ENCODE peak calls at places on chromosomes 11 and 22, in seven cellular contexts. P is uterus, O is AG10803, K is bronchial epithelial cell, X is astrocyte of the spinal cord, S is Panc1, F is MM.1S. U is an unnamed sample.

GRCh38 chr22:36663581-36663980 is 40.0 kb downstream of the CACNG2 start:
- DNase-seq in O (no peak), X (no peak), P (no peak), K (no peak), S (no peak), F (no peak), U (no peak)

GRCh38 chr11:117160826-117161225 is 16.7 kb downstream of the PAFAH1B2 start:
- DNase-seq in X (no peak), F (no peak), K (no peak), P (no peak), S (no peak), O (no peak), U (no peak)

GRCh38 chr11:104594228-104594958 is 303.9 kb downstream of the CASP12 start:
- DNase-seq in K (peak), S (no peak), P (no peak), X (peak), F (no peak), O (no peak), U (no peak)

GRCh38 chr11:69682681-69683326 is 7.7 kb upstream of the LTO1 start:
- DNase-seq in S (no peak), F (no peak), O (no peak), K (no peak), P (no peak), X (no peak), U (no peak)

GRCh38 chr22:34588893-34589545 is 476.9 kb upstream of the ISX start:
- DNase-seq in S (no peak), P (no peak), F (no peak), X (no peak), O (no peak), K (no peak), U (no peak)

GRCh38 chr11:65417221-65417701 is 5.3 kb upstream of the NEAT1 start:
- DNase-seq in K (no peak), X (no peak), P (peak), O (peak), F (no peak), S (no peak), U (peak)

GRCh38 chr22:20117656-20118571 is 888 bp upstream of the TRMT2A start:
- DNase-seq in X (no peak), S (no peak), O (peak), K (peak), P (no peak), F (peak), U (peak)

GRCh38 chr11:86335131-86335768 is 33.2 kb downstream of the HIKESHI start:
- DNase-seq in S (no peak), K (peak), O (no peak), F (no peak), X (no peak), P (no peak), U (no peak)

GRCh38 chr11:76179147-76179546 is 27.2 kb downstream of the WNT11 start:
- DNase-seq in O (no peak), S (no peak), F (no peak), K (no peak), P (no peak), X (no peak), U (no peak)

GRCh38 chr22:27063381-27063780 is 406.0 kb downstream of the MIAT start:
- DNase-seq in K (no peak), O (peak), S (no peak), P (no peak), F (no peak), X (no peak), U (no peak)

GRCh38 chr11:118533769-118534729 is 3.1 kb downstream of the TMEM25 start:
- DNase-seq in K (no peak), S (no peak), P (no peak), X (no peak), F (no peak), O (no peak), U (no peak)

GRCh38 chr11:69868003-69868865 is 49.0 kb upstream of the FGF3 start:
- DNase-seq in X (no peak), O (no peak), F (no peak), S (no peak), K (no peak), P (no peak), U (no peak)

GRCh38 chr11:69155302-69156198 is at the start of gene SMIM38:
- DNase-seq in K (no peak), S (no peak), F (no peak), P (no peak), X (no peak), O (no peak), U (no peak)

GRCh38 chr11:13956988-13957387 is 5.5 kb upstream of the SPON1 start:
- DNase-seq in O (no peak), P (no peak), K (no peak), F (no peak), S (no peak), X (no peak), U (no peak)

GRCh38 chr11:85277693-85278092 is 349.5 kb downstream of the DLG2 start:
- DNase-seq in O (no peak), S (no peak), K (no peak), P (no peak), X (no peak), F (no peak), U (no peak)

GRCh38 chr11:10349806-10350205 is 44.9 kb downstream of the ADM start:
- DNase-seq in X (no peak), S (no peak), F (no peak), O (no peak), K (no peak), P (no peak), U (no peak)

GRCh38 chr11:11620251-11620965 is 1.4 kb downstream of the GALNT18 start:
- DNase-seq in P (peak), F (no peak), S (no peak), O (no peak), K (peak), X (peak), U (no peak)

GRCh38 chr22:41048791-41049717 is 43.3 kb upstream of the EP300 start:
- DNase-seq in X (peak), K (no peak), F (no peak), S (no peak), P (peak), O (peak), U (peak)

GRCh38 chr11:117908959-117909610 is 20.1 kb downstream of the TMPRSS13 start:
- DNase-seq in O (no peak), P (no peak), S (no peak), K (no peak), X (no peak), F (no peak), U (no peak)

GRCh38 chr11:104661901-104662300 is 236.4 kb downstream of the CASP12 start:
- DNase-seq in P (no peak), S (no peak), F (no peak), X (no peak), K (no peak), O (no peak), U (no peak)

GRCh38 chr11:17771841-17772401 is 37.3 kb downstream of the KCNC1 start:
- DNase-seq in O (no peak), P (no peak), K (no peak), F (no peak), S (no peak), X (no peak), U (no peak)

GRCh38 chr11:87870081-87870480 is 305.2 kb downstream of the RAB38 start:
- DNase-seq in S (no peak), P (no peak), X (peak), K (peak), O (no peak), F (no peak), U (no peak)

DNA sequence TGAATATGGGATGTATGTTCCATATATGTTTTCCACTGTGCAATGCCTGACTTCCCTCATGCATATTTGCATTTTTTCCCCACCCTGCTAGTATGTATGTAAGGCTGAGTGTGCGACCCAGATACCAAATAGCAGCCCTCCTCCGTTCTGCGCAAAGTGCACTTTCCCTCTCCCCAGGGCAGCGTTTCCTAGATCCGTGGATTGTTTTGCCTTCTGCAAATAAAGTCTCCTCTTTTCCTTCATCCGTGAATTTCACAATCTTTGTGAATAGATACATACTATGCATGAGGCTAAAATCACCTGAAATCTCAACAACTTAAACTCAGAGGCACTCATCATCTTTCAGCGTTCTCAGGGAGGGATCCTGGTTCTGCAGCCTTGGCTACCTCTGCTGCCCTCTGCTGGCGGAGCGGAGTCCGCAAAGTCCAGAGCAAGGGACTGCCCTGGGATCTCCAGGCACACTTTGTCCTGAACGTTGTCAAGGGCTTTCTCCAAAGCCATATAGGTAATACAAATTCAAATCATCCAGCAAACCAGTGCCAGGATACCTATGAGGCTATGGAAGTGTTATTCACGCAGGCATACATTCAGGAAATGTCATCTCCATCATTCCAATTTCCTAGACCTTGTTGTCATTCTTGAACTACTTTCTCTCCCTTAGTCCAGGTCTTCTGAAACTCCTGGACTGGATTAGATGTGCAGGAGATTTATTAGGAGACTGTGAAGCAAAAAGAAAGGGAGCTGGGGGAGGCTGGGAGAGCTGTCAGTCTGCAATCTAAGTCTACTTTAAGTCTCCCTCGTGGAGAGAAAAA is 53.1 kb downstream of the CNTF start:
- DNase-seq in X (peak), P (peak), O (peak), K (peak), S (no peak), F (peak), U (peak)
- TF ChIP-seq CTCF in X (peak), P (peak), O (peak), K (peak), S (peak), F (peak), U (peak)

DNA sequence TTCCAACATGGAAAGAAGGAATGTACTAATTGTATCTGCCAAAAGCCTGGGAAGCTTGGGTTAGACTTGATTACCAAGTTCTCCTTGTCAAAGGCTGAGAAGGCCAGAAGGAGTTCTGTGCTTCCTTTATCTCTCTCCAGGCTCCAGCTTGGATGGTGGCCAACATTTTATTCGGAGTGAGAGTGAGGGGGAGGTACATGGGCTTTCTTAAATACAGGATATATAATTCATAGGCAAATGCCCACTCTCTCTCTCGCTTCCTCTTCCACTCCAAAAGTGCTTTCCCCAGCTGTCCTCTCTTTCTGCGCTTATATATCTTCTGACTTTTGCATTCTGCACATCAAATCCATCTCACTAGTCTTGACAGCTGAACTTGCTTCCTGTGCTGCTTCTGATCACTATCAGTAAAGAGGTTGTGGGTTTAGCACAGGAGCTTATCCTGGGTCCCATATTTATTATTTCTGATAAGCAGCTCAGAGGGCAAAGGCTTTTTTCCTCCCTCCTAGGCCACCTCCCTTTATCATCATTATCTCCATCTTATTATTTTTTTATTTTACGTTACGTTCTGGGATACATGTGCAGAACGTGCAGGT is 125.4 kb upstream of the ARHGAP20 start:
- DNase-seq in X (no peak), K (no peak), P (no peak), O (no peak), F (no peak), S (no peak), U (no peak)
- H3K4me3 ChIP-seq in X (no peak), K (no peak), P (no peak), O (no peak), F (no peak), S (no peak), U (no peak)

DNA sequence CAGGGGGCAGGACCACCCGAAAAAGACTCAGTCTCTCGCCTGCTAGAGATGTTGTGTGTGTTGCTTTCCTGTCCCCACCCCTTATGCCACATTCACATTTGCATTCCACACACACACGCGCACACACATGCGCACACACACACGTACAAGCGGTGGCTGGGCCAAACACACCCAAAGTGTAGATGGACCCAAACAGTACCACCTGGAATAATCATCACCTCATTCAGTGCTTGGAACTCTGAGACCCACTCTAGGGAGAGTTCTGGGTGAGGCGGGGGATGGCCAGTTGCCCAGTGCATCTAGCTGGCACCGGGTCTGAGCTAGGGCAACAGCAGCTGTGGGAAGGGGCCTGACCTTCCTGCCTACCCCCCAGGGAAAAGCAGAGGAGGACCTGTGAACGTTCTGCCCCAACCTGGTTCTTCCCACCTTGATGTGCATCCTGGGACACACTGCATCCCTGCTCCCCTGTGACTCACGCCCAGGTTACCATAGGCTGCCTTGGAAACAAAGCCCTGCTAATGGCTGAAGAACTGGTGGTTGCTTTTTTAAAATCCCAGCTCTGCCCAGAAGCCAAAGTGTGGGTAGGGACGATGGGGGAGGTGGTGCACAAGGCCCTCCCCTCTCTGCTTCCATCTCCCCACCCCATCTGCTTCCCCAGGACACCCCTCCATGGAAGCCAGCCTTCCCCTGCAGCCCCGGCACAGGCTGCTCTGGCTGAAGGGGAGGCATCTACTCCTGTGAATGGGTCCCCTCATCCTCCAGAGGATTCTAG is 7.9 kb upstream of the C11orf96 start:
- DNase-seq in O (no peak), P (peak), F (no peak), X (no peak), S (no peak), K (no peak), U (no peak)
- TF ChIP-seq CTCF in O (no peak), P (no peak), F (no peak), X (no peak), S (no peak), K (no peak), U (no peak)

GRCh38 chr11:33691051-33691864 is 9.4 kb downstream of the C11orf91 start:
- DNase-seq in O (no peak), F (no peak), K (peak), S (no peak), P (no peak), X (peak), U (no peak)
- H3K4me3 ChIP-seq in O (peak), F (no peak), K (no peak), S (no peak), P (no peak), X (no peak), U (no peak)

DNA sequence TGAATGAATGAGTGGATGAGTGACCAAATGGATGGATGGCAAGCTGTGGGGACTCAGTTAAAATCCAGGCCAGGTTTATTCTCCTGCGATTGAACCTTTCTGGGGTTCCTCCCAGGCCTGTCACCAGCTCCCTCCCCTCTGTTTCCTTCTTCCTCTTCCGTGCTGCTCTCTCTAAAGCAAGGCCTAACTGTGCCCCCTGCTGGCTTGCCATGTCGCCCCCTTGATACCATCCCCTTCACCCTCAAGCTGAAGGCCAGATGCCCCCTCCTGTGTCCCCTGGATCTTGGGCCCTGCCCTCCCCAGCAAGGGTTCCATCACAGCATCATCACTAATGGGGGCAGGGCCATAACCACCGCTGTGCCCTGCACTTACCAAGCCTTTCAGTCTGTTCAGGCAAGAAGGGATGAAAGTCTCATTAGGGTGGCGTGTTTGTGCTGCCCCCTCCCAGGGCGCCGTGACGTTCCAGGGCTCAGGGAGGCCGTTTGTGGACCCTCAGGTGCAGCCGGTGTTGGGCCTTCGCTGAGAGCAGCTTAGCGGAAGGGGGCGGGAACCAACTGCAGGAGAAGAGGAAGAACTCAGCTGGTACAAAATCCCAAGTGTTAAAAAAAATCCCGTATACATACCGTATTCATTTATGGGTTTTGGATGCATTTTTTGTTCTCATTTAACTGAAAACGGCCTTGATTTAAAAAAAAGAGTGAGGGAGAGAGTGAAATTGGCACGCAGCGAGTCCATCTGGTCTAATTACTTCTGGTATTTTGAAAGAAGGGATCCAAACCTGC is 69.9 kb downstream of the MPPED1 start:
- DNase-seq in P (no peak), S (no peak), O (no peak), X (no peak), F (no peak), K (no peak), U (no peak)
- TF ChIP-seq CTCF in P (no peak), S (no peak), O (no peak), X (no peak), F (no peak), K (no peak), U (no peak)

GRCh38 chr11:47916361-47916841 is 64.0 kb upstream of the PTPRJ start:
- DNase-seq in F (no peak), K (no peak), P (peak), S (no peak), O (peak), X (no peak), U (peak)

GRCh38 chr11:47918882-47919495 is 61.4 kb upstream of the PTPRJ start:
- DNase-seq in F (no peak), P (no peak), X (no peak), O (peak), K (peak), S (no peak), U (peak)

GRCh38 chr11:47918370-47918690 is 62.0 kb upstream of the PTPRJ start:
- DNase-seq in S (no peak), F (no peak), X (no peak), O (no peak), P (no peak), K (no peak), U (no peak)

GRCh38 chr11:47915407-47916137 is 64.8 kb upstream of the PTPRJ start:
- DNase-seq in K (no peak), O (no peak), S (no peak), X (no peak), F (no peak), P (peak), U (no peak)

GRCh38 chr11:47917643-47918369 is 62.6 kb upstream of the PTPRJ start:
- DNase-seq in F (no peak), P (peak), O (peak), S (no peak), K (peak), X (peak), U (peak)
- H3K4me3 ChIP-seq in F (no peak), P (no peak), O (peak), S (no peak), K (no peak), X (no peak), U (peak)

GRCh38 chr22:49820984-49821383 is 6.7 kb downstream of the BRD1 start:
- DNase-seq in O (no peak), K (no peak), P (no peak), X (no peak), F (no peak), S (no peak), U (no peak)
- TF ChIP-seq CTCF in O (peak), K (no peak), P (no peak), X (no peak), F (no peak), S (no peak), U (no peak)

DNA sequence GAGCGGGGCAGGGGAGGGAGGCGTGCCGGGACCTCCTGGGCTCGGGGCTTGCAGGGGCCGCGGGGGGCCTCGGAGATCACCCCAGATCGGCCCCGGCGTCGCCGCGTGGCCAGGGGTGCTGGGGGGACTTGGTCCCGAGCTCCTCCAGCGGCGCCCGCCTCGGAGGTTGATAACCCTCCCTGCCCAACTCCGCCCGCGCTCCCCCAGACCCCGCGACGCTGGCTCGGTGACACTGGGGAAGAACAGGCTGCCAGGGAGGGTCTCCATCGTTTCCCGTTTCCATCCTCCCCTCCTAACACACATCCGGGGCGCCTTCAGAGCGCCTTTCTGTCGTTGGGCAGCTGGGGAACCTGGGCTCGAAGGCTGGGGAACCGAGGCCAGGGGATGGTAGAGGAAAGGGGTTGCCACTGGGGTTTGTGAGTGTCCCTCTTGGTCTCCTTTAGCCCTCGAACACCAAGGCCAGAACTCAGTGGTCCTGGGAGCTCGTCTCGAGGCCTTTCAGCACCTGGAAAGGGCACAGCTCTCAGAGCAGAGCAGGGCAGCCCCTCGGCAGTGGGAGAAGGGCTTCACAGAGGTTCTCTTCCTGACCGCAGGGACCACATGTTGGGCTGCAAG is 431 bp downstream of the SLC37A2 start:
- DNase-seq in K (no peak), O (no peak), P (no peak), F (no peak), S (no peak), X (no peak), U (no peak)
- H3K4me3 ChIP-seq in K (peak), O (peak), P (peak), F (peak), S (peak), X (peak), U (peak)

GRCh38 chr11:62391642-62392425 is 27.0 kb upstream of the SCGB1A1 start:
- DNase-seq in S (no peak), P (no peak), X (no peak), K (no peak), O (no peak), F (no peak), U (no peak)
- TF ChIP-seq CTCF in S (peak), P (no peak), X (peak), K (peak), O (no peak), F (no peak), U (no peak)